ENCODE peak calls at places on chromosomes 6 and 20, in four cellular contexts. U, J, F and K are unnamed samples.

GRCh38 chr20:4441191-4441590 is 280.5 kb upstream of the PRND start:
- DNase-seq in U (no peak), J (no peak), F (no peak), K (no peak)

GRCh38 chr20:10805764-10806163 is 132.0 kb upstream of the JAG1 start:
- DNase-seq in U (no peak), J (no peak), F (no peak), K (no peak)

GRCh38 chr20:3297096-3297411 is 58.1 kb upstream of the SLC4A11 start:
- DNase-seq in U (no peak), J (no peak), F (no peak), K (no peak)

GRCh38 chr6:44025226-44025625 is 102.0 kb downstream of the MRPL14 start:
- DNase-seq in U (no peak), J (no peak), F (no peak), K (no peak)

GRCh38 chr6:31825553-31825952 is 2.0 kb upstream of the HSPA1B start:
- DNase-seq in U (no peak), J (no peak), F (no peak), K (no peak)

GRCh38 chr20:22763257-22763906 is 179.0 kb upstream of the FOXA2 start:
- DNase-seq in U (peak; percentile 39), J (no peak), F (no peak), K (no peak)

GRCh38 chr6:34580707-34581560 is 24.8 kb upstream of the SPDEF start:
- DNase-seq in U (no peak), J (no peak), F (no peak), K (no peak)

GRCh38 chr6:16985484-16986284 is 116.2 kb upstream of the STMND1 start:
- DNase-seq in U (no peak), J (no peak), F (no peak), K (no peak)

GRCh38 chr20:38892091-38892981 is 33.9 kb upstream of the FAM83D start:
- DNase-seq in U (no peak), J (no peak), F (no peak), K (no peak)

GRCh38 chr6:127120109-127120786 is 1.8 kb downstream of the RSPO3 start:
- DNase-seq in U (no peak), J (no peak), F (no peak), K (no peak)

GRCh38 chr6:36659271-36659670 is 19.2 kb upstream of the CDKN1A start:
- DNase-seq in U (no peak), J (no peak), F (no peak), K (no peak)

GRCh38 chr20:10023911-10024310 is 10.9 kb upstream of the ANKEF1 start:
- DNase-seq in U (no peak), J (no peak), F (no peak), K (no peak)

GRCh38 chr6:56243518-56244070 is 3.8 kb downstream of the COL21A1 start:
- DNase-seq in U (no peak), J (no peak), F (no peak), K (no peak)

GRCh38 chr6:68572525-68572924 is 62.6 kb upstream of the ADGRB3 start:
- DNase-seq in U (no peak), J (no peak), F (no peak), K (peak; percentile 18)

GRCh38 chr6:34391023-34391485 is 1.4 kb downstream of the NUDT3 start:
- DNase-seq in U (peak; percentile 79), J (no peak), F (no peak), K (no peak)

GRCh38 chr6:166849762-166850181 is 106.6 kb downstream of the RNASET2 start:
- DNase-seq in U (no peak), J (no peak), F (no peak), K (no peak)

GRCh38 chr20:37850724-37851123 is 52.2 kb upstream of the VSTM2L start:
- DNase-seq in U (no peak), J (no peak), F (no peak), K (no peak)

GRCh38 chr6:11179088-11179977 is 53.1 kb downstream of the NEDD9 start:
- DNase-seq in U (no peak), J (no peak), F (no peak), K (no peak)

GRCh38 chr6:4134841-4135664 is at the start of gene ECI2:
- DNase-seq in U (peak; percentile 64), J (no peak), F (peak; percentile 38), K (no peak)

GRCh38 chr6:135722679-135723078 is 128.8 kb upstream of the PDE7B start:
- DNase-seq in U (no peak), J (peak; percentile 98), F (no peak), K (no peak)

GRCh38 chr6:20210158-20210557 is 2.1 kb downstream of the MBOAT1 start:
- DNase-seq in U (no peak), J (no peak), F (no peak), K (no peak)

GRCh38 chr6:20213271-20213798 is 1.1 kb upstream of the MBOAT1 start:
- DNase-seq in U (no peak), J (no peak), F (no peak), K (no peak)

GRCh38 chr6:20211037-20211940 is 980 bp downstream of the MBOAT1 start:
- DNase-seq in U (no peak), J (no peak), F (no peak), K (no peak)

GRCh38 chr6:20211941-20212391 is 303 bp downstream of the MBOAT1 start:
- DNase-seq in U (peak; percentile 38), J (no peak), F (no peak), K (no peak)

DNA sequence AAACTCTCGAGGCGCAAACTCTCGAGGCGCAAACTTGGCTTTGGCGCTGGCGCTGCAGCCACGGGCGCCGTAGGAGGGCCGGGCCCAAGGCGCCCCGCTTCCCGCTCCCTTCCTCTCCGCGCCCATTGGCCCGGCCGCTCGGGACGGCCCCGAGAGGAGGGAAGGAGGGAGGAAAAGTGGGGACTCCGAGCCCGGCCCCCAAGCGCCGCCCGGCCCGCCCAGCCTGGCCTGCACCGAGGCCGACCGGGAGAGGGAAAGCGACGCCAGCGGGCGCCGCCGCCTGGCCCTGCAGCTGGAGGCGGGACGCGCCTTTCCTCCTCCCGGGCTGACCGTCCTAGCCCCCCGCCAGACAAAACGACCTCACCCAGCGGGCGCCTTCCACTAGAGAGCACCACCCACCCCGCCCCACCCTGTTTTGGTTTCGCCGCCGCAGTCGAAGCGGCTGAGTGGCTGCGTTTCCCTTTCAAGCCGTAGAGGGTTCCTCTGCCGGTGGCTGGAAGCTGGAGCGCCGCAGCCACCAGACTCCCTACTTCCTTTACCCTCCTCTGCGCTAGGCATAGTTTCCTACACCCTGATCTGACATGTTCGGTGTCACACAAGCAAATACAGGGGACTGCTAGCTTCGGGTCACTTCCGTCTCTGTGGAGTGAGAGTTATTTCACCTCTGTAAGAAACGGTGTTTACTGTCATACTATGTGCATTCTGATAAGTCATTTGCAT is at the start of gene MBOAT1:
- DNase-seq in U (peak; percentile 90), J (peak; percentile 49), F (peak; percentile 27), K (no peak)
- TF ChIP-seq CTCF in U (peak; percentile 16), J (peak; percentile 16), F (no peak), K (peak; percentile 32)

GRCh38 chr6:107075951-107076381 is 39.3 kb downstream of the BEND3 start:
- DNase-seq in U (no peak), J (no peak), F (no peak), K (no peak)
- TF ChIP-seq CTCF in U (no peak), J (peak; percentile 26), F (no peak), K (no peak)

DNA sequence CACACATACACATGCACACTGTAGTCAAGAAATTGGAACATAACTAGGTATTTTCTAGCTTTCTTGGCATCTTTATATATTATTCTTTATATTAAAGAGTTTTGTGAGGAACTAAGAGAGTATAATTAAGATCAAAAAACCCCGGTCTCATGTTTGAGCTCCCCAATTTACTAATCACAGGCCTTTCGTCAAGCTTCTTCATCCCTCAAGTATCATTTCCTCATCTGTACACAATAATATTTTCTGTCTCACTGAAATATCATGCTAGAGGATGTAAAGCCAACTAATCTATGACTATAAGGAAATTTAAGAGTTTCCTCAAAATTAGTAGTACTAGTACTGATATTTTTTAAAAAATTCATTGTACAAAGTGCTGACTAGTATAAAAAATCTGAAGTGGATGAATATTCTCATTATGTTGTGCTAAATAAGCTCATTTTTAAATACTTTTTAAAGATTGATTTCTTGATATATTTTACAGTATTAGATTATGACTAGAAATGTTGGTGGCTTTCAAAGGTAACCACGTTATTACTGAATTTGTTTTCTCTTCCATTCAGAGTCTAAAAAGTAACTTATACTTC is 28.0 kb downstream of the PEX3 start:
- DNase-seq in U (no peak), J (no peak), F (no peak), K (no peak)
- TF ChIP-seq CTCF in U (no peak), J (no peak), F (no peak), K (no peak)

GRCh38 chr6:73854998-73855718 is 159.2 kb downstream of the CD109 start:
- DNase-seq in U (no peak), J (no peak), F (no peak), K (no peak)
- TF ChIP-seq CTCF in U (peak; percentile 71), J (peak; percentile 54), F (peak; percentile 64), K (peak; percentile 81)

DNA sequence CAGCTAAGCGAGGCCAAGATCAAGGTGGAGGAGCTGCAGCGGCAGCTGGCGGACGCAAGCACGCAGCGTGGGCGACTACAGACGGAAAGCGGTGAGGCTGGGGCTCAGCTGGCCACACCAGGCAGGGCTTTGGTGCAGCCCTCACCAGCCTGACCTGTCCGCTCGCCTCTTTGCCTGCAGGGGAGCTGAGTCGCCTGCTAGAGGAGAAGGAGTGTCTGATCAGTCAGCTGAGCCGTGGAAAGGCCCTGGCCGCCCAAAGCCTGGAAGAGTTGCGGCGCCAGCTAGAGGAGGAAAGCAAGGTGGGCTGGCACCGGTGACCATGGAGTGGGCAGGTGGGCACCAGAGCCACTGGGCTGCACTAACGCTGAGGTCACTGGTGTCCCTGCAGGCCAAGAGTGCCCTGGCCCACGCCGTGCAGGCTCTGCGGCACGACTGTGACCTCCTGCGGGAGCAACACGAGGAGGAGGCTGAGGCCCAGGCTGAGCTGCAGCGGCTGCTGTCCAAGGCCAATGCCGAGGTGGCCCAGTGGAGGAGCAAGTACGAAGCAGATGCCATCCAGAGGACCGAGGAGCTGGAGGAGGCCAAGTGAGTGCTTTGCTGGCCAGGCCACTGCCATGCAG is 42.8 kb downstream of the MYH7B start:
- DNase-seq in U (no peak), J (no peak), F (no peak), K (no peak)
- TF ChIP-seq CTCF in U (no peak), J (peak; percentile 27), F (no peak), K (no peak)